ENCODE peak calls at places on chromosomes 12 and 14, in five cellular contexts. I is posterior cingulate gyrus; A is stimulated activated CD4-positive, alpha-beta T cell treated with anti-CD3 and anti-CD28 coated beads, TNF-alpha, amount 100 ng/mL, for 1 hour; K is left lung; X is tibial artery. Y is an unnamed sample.

GRCh38 chr12:80165741-80166140 is 66.4 kb downstream of the OTOGL start:
- DNase-seq in I (no peak), A (no peak), K (no peak), X (no peak), Y (no peak)

GRCh38 chr12:9919443-9919842 is 12.7 kb downstream of the CLEC2A start:
- DNase-seq in I (no peak), A (no peak), K (no peak), X (no peak), Y (no peak)

GRCh38 chr14:74937171-74937570 is 14.1 kb upstream of the RPS6KL1 start:
- DNase-seq in I (no peak), A (no peak), K (no peak), X (no peak), Y (no peak)

GRCh38 chr12:104748790-104749189 is 209.3 kb downstream of the SLC41A2 start:
- DNase-seq in I (no peak), A (no peak), K (no peak), X (peak), Y (no peak)

GRCh38 chr12:113473942-113474341 is 2.3 kb upstream of the LHX5 start:
- DNase-seq in I (no peak), A (no peak), K (no peak), X (no peak), Y (no peak)

GRCh38 chr14:99586761-99587462 is 17.1 kb downstream of the CCDC85C start:
- DNase-seq in I (no peak), A (no peak), K (no peak), X (no peak), Y (no peak)

GRCh38 chr14:23349156-23349845 is 3.4 kb downstream of the SLC22A17 start:
- DNase-seq in I (no peak), A (no peak), K (no peak), X (no peak), Y (no peak)

GRCh38 chr12:73719223-73719622 is 818.4 kb upstream of the ATXN7L3B start:
- DNase-seq in I (no peak), A (no peak), K (no peak), X (no peak), Y (no peak)

GRCh38 chr12:49537231-49537708 is 1.6 kb upstream of the KCNH3 start:
- DNase-seq in I (peak), A (no peak), K (no peak), X (no peak), Y (no peak)